ENCODE peak calls at places on chromosomes 13 and 19, in six cellular contexts. I is adrenal gland; J is left lung; A is neuronal stem cell; W is CD8-positive, alpha-beta T cell; L is stomach. T is an unnamed sample.

GRCh38 chr13:84563611-84564010 is 681.3 kb upstream of the SLITRK1 start:
- DNase-seq in I (no peak), J (no peak), A (no peak), W (no peak), L (no peak), T (no peak)

GRCh38 chr13:110562696-110563462 is 1.4 kb upstream of the RAB20 start:
- DNase-seq in I (peak), J (no peak), A (no peak), W (no peak), L (no peak), T (no peak)

GRCh38 chr19:58183822-58184215 is 958 bp downstream of the ZNF274 start:
- DNase-seq in I (no peak), J (no peak), A (no peak), W (peak), L (no peak), T (no peak)

GRCh38 chr19:40322951-40323615 is 25.1 kb downstream of the C19orf47 start:
- DNase-seq in I (no peak), J (peak), A (no peak), W (no peak), L (no peak), T (no peak)

GRCh38 chr13:113113846-113114271 is 8.3 kb downstream of the F7 start:
- DNase-seq in I (peak), J (peak), A (no peak), W (no peak), L (no peak), T (peak)

GRCh38 chr19:39380521-39381502 is 10.1 kb downstream of the PAF1 start:
- DNase-seq in I (no peak), J (no peak), A (no peak), W (no peak), L (no peak), T (no peak)

GRCh38 chr13:50268500-50268899 is 253.3 kb downstream of the KCNRG start:
- DNase-seq in I (no peak), J (no peak), A (no peak), W (no peak), L (no peak), T (no peak)

GRCh38 chr19:30391052-30391451 is 18.9 kb downstream of the ZNF536 start:
- DNase-seq in I (no peak), J (no peak), A (no peak), W (no peak), L (no peak), T (no peak)

GRCh38 chr13:112839347-112840105 is 129.5 kb upstream of the MCF2L start:
- DNase-seq in I (no peak), J (no peak), A (no peak), W (no peak), L (no peak), T (peak)

GRCh38 chr19:45391346-45391745 is 13.5 kb downstream of the PPP1R13L start:
- DNase-seq in I (no peak), J (no peak), A (no peak), W (no peak), L (no peak), T (no peak)

GRCh38 chr19:7562646-7563393 is 27.3 kb downstream of the PNPLA6 start:
- DNase-seq in I (no peak), J (no peak), A (no peak), W (no peak), L (no peak), T (no peak)

DNA sequence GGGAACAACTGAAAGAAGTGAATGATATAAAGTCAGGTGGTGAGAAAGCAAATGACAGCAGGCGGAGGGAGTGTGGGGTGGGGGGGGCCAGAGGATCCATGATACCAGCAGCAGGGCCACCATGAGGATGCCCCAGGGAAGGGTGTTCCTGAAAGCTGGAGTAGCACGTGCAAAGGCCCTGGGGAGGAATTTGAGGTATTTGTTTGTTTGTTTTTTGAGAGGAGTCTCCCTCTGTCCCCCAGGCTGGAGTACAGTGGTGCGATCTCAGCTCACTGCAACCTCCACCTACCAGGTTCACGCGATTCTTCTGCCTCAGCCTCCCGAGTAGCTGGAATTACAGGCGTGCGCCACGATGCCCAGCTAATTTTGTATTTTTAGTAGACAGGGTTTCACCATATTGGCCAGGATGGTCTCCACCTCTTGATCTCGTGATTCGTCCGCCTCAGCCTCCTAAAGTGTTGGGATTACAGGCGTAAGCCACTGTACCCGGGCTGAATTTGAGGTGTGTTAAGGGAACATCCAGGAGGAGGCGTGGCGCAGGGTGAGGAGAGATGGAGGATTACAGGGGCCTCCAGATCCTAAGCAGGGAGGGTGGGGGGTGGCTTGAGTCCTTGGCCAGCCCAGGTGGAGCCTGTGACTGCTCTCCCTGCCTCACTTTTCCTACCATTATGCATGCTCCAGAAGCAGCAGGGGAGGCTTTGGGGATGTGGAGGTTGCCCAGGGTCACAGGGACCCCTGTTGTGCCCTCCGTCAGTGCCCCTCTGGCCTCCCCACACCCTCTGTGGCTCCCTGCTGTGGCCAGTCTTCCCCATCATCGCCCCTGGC is 12.4 kb upstream of the JUND start:
- DNase-seq in I (no peak), J (no peak), A (no peak), W (no peak), L (no peak), T (no peak)
- H3K27ac ChIP-seq in I (peak), J (peak), A (peak), W (peak), L (peak), T (peak)

DNA sequence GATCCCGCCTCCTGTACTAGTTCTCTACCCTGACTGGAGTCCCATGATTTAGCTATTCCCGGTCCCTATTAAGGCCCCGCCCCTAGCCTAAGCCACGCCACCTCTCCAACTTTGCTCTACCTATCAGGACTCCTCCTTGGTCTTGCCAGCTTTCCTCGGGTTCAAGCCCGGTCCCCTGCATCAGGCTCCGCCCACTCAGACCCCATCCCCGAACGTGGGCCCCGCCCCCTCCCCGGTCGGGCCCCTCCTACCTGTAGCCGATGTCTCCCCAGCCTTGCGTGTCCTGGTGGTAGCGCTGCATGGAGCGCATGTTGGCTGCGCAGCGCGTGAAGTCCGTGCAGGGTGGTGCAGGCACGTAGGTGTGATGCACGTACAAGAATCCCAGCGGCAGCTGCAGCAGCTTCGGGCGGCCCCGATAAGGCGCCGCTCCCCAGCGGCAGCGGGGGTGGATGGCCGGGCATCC is 7.3 kb upstream of the RASAL3 start:
- DNase-seq in I (no peak), J (peak), A (no peak), W (no peak), L (no peak), T (no peak)
- H3K27ac ChIP-seq in I (no peak), J (no peak), A (no peak), W (no peak), L (no peak), T (no peak)

GRCh38 chr19:4521888-4522242 is 3.6 kb upstream of the PLIN4 start:
- DNase-seq in I (no peak), J (no peak), A (no peak), W (no peak), L (no peak), T (no peak)
- H3K27ac ChIP-seq in I (no peak), J (no peak), A (no peak), W (no peak), L (no peak), T (no peak)

GRCh38 chr19:11295180-11295579 is 780 bp upstream of the TSPAN16 start:
- DNase-seq in I (no peak), J (peak), A (no peak), W (no peak), L (no peak), T (no peak)

GRCh38 chr19:11293468-11294389 is 2.2 kb upstream of the TSPAN16 start:
- DNase-seq in I (peak), J (peak), A (peak), W (peak), L (peak), T (peak)

GRCh38 chr19:11291991-11292390 is 4.0 kb upstream of the TSPAN16 start:
- DNase-seq in I (no peak), J (peak), A (no peak), W (no peak), L (no peak), T (no peak)

GRCh38 chr19:11296264-11296663 is 304 bp downstream of the TSPAN16 start:
- DNase-seq in I (no peak), J (peak), A (no peak), W (no peak), L (no peak), T (no peak)

DNA sequence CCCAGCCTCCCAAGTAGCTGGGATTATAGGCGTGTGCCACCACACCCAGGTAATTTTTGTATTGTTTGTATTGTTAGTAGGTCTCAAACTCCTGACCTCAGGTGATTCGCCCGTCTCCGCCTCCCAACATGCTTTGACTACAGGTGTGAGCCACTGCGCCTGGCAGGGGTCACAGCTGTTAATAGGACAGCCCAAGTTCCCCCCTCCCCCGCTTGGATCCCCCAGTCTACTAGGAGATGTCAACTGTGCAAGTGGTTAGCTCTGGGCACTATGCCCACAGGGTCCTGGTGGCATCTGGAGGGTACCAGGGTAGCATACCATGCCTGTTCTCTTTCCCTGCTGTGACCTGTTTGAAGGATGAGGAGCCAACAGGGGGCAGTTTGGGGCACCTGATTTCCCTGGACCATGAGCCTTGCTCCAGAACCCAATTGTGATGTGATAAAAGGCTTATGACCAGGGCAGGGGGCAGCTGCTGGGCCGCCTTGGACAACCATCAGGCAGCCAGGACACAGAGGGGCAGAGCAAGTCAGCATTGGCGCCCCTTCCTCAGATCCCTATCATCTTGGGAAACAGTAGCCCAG is at the start of gene TSPAN16:
- DNase-seq in I (no peak), J (peak), A (no peak), W (no peak), L (no peak), T (no peak)
- H3K27ac ChIP-seq in I (no peak), J (no peak), A (no peak), W (no peak), L (peak), T (peak)

T was measured in spleen.